ENCODE peak calls at places on chromosomes 12 and 14, in five cellular contexts. One of them, this sample, is unnamed.
A peak's percentile ranks its signal among the peaks of the same experiment; 100 is the strongest.

GRCh38 chr12:106417926-106418910 is 60.7 kb downstream of the POLR3B start:
- DNase-seq in HFF-Myc: peak; percentile 26
- DNase-seq in progenitor cell of endocrine pancreas: no peak
- DNase-seq in Peyer's patch: no peak
- DNase-seq in endothelial cell: no peak
- DNase-seq in this sample: no peak

GRCh38 chr12:67920432-67920831 is 68.8 kb upstream of the IFNG-AS1 start:
- DNase-seq in HFF-Myc: no peak
- DNase-seq in progenitor cell of endocrine pancreas: no peak
- DNase-seq in Peyer's patch: no peak
- DNase-seq in endothelial cell: no peak
- DNase-seq in this sample: no peak

GRCh38 chr14:72599579-72600470 is 294.1 kb downstream of the DPF3 start:
- DNase-seq in HFF-Myc: no peak
- DNase-seq in progenitor cell of endocrine pancreas: no peak
- DNase-seq in Peyer's patch: no peak
- DNase-seq in endothelial cell: no peak
- DNase-seq in this sample: no peak

GRCh38 chr14:102985665-102986064 is 63.2 kb downstream of the AMN start:
- DNase-seq in HFF-Myc: no peak
- DNase-seq in progenitor cell of endocrine pancreas: no peak
- DNase-seq in Peyer's patch: no peak
- DNase-seq in endothelial cell: no peak
- DNase-seq in this sample: no peak

GRCh38 chr12:28936711-28937110 is 212.4 kb upstream of the FAR2 start:
- DNase-seq in HFF-Myc: no peak
- DNase-seq in progenitor cell of endocrine pancreas: no peak
- DNase-seq in Peyer's patch: no peak
- DNase-seq in endothelial cell: no peak
- DNase-seq in this sample: no peak

GRCh38 chr12:65824314-65824563 is at the start of gene HMGA2:
- DNase-seq in HFF-Myc: peak; percentile 73
- DNase-seq in progenitor cell of endocrine pancreas: no peak
- DNase-seq in Peyer's patch: no peak
- DNase-seq in endothelial cell: peak; percentile 53
- DNase-seq in this sample: no peak

GRCh38 chr12:108090107-108090899 is 38.8 kb upstream of the WSCD2 start:
- DNase-seq in HFF-Myc: no peak
- DNase-seq in progenitor cell of endocrine pancreas: no peak
- DNase-seq in Peyer's patch: no peak
- DNase-seq in endothelial cell: no peak
- DNase-seq in this sample: no peak

GRCh38 chr12:32036477-32037263 is 70.0 kb upstream of the BICD1 start:
- DNase-seq in HFF-Myc: no peak
- DNase-seq in progenitor cell of endocrine pancreas: no peak
- DNase-seq in Peyer's patch: no peak
- DNase-seq in endothelial cell: no peak
- DNase-seq in this sample: no peak

GRCh38 chr12:46214668-46215429 is 54.0 kb downstream of the SLC38A1 start:
- DNase-seq in HFF-Myc: no peak
- DNase-seq in progenitor cell of endocrine pancreas: no peak
- DNase-seq in Peyer's patch: peak; percentile 90
- DNase-seq in endothelial cell: no peak
- DNase-seq in this sample: no peak

GRCh38 chr12:8890313-8891084 is 23.8 kb upstream of the PHC1 start:
- DNase-seq in HFF-Myc: no peak
- DNase-seq in progenitor cell of endocrine pancreas: peak; percentile 74
- DNase-seq in Peyer's patch: peak; percentile 76
- DNase-seq in endothelial cell: peak; percentile 75
- DNase-seq in this sample: no peak

GRCh38 chr12:82659343-82660207 is 27.1 kb upstream of the TMTC2 start:
- DNase-seq in HFF-Myc: no peak
- DNase-seq in progenitor cell of endocrine pancreas: no peak
- DNase-seq in Peyer's patch: no peak
- DNase-seq in endothelial cell: no peak
- DNase-seq in this sample: no peak

GRCh38 chr12:8559676-8560075 is 19.0 kb upstream of the CLEC4E start:
- DNase-seq in HFF-Myc: no peak
- DNase-seq in progenitor cell of endocrine pancreas: no peak
- DNase-seq in Peyer's patch: no peak
- DNase-seq in endothelial cell: no peak
- DNase-seq in this sample: no peak

GRCh38 chr12:851343-851742 is 98.2 kb downstream of the RAD52 start:
- DNase-seq in HFF-Myc: no peak
- DNase-seq in progenitor cell of endocrine pancreas: no peak
- DNase-seq in Peyer's patch: no peak
- DNase-seq in endothelial cell: no peak
- DNase-seq in this sample: no peak

GRCh38 chr12:52418576-52419110 is 12.5 kb upstream of the KRT82 start:
- DNase-seq in HFF-Myc: no peak
- DNase-seq in progenitor cell of endocrine pancreas: no peak
- DNase-seq in Peyer's patch: no peak
- DNase-seq in endothelial cell: no peak
- DNase-seq in this sample: no peak

GRCh38 chr14:68544150-68544892 is 248.5 kb downstream of the ZFP36L1 start:
- DNase-seq in HFF-Myc: peak; percentile 96
- DNase-seq in progenitor cell of endocrine pancreas: no peak
- DNase-seq in Peyer's patch: peak; percentile 71
- DNase-seq in endothelial cell: no peak
- DNase-seq in this sample: no peak

GRCh38 chr12:130424858-130425697 is 87.4 kb downstream of the PIWIL1 start:
- DNase-seq in HFF-Myc: no peak
- DNase-seq in progenitor cell of endocrine pancreas: no peak
- DNase-seq in Peyer's patch: no peak
- DNase-seq in endothelial cell: no peak
- DNase-seq in this sample: no peak

GRCh38 chr14:32370720-32371119 is 41.6 kb downstream of the AKAP6 start:
- DNase-seq in HFF-Myc: peak; percentile 45
- DNase-seq in progenitor cell of endocrine pancreas: no peak
- DNase-seq in Peyer's patch: no peak
- DNase-seq in endothelial cell: no peak
- DNase-seq in this sample: no peak

GRCh38 chr14:99737956-99738667 is 54.0 kb downstream of the CYP46A1 start:
- DNase-seq in HFF-Myc: no peak
- DNase-seq in progenitor cell of endocrine pancreas: no peak
- DNase-seq in Peyer's patch: no peak
- DNase-seq in endothelial cell: no peak
- DNase-seq in this sample: no peak

GRCh38 chr14:90536092-90536491 is 139.3 kb downstream of the CALM1 start:
- DNase-seq in HFF-Myc: no peak
- DNase-seq in progenitor cell of endocrine pancreas: no peak
- DNase-seq in Peyer's patch: no peak
- DNase-seq in endothelial cell: no peak
- DNase-seq in this sample: no peak

GRCh38 chr14:56004807-56005579 is 113.2 kb upstream of the PELI2 start:
- DNase-seq in HFF-Myc: peak; percentile 5
- DNase-seq in progenitor cell of endocrine pancreas: no peak
- DNase-seq in Peyer's patch: peak; percentile 82
- DNase-seq in endothelial cell: no peak
- DNase-seq in this sample: no peak

GRCh38 chr12:55188974-55189556 is 31.8 kb upstream of the OR10A7 start:
- DNase-seq in HFF-Myc: peak; percentile 73
- DNase-seq in progenitor cell of endocrine pancreas: peak; percentile 37
- DNase-seq in Peyer's patch: peak; percentile 63
- DNase-seq in endothelial cell: peak; percentile 67
- DNase-seq in this sample: no peak

GRCh38 chr14:58249611-58250010 is 5.0 kb downstream of the PSMA3 start:
- DNase-seq in HFF-Myc: no peak
- DNase-seq in progenitor cell of endocrine pancreas: no peak
- DNase-seq in Peyer's patch: no peak
- DNase-seq in endothelial cell: no peak
- DNase-seq in this sample: no peak

GRCh38 chr14:98138666-98139065 is 1133.3 kb downstream of the BCL11B start:
- DNase-seq in HFF-Myc: no peak
- DNase-seq in progenitor cell of endocrine pancreas: no peak
- DNase-seq in Peyer's patch: peak; percentile 57
- DNase-seq in endothelial cell: peak; percentile 64
- DNase-seq in this sample: no peak

GRCh38 chr12:16526693-16527092 is 79.3 kb downstream of the LMO3 start:
- DNase-seq in HFF-Myc: peak; percentile 51
- DNase-seq in progenitor cell of endocrine pancreas: no peak
- DNase-seq in Peyer's patch: no peak
- DNase-seq in endothelial cell: no peak
- DNase-seq in this sample: no peak

GRCh38 chr14:100832311-100832960 is 6.5 kb downstream of the MEG3 start:
- DNase-seq in HFF-Myc: no peak
- DNase-seq in progenitor cell of endocrine pancreas: no peak
- DNase-seq in Peyer's patch: no peak
- DNase-seq in endothelial cell: no peak
- DNase-seq in this sample: no peak

GRCh38 chr12:11978985-11979384 is 91.8 kb upstream of the BCL2L14 start:
- DNase-seq in HFF-Myc: no peak
- DNase-seq in progenitor cell of endocrine pancreas: no peak
- DNase-seq in Peyer's patch: no peak
- DNase-seq in endothelial cell: no peak
- DNase-seq in this sample: no peak

GRCh38 chr14:88289214-88289613 is 33.9 kb downstream of the KCNK10 start:
- DNase-seq in HFF-Myc: no peak
- DNase-seq in progenitor cell of endocrine pancreas: no peak
- DNase-seq in Peyer's patch: no peak
- DNase-seq in endothelial cell: no peak
- DNase-seq in this sample: no peak

GRCh38 chr14:31336646-31337045 is 83.7 kb downstream of the HEATR5A start:
- DNase-seq in HFF-Myc: no peak
- DNase-seq in progenitor cell of endocrine pancreas: no peak
- DNase-seq in Peyer's patch: no peak
- DNase-seq in endothelial cell: no peak
- DNase-seq in this sample: no peak

GRCh38 chr12:113940357-113940756 is 25.8 kb downstream of the RBM19 start:
- DNase-seq in HFF-Myc: no peak
- DNase-seq in progenitor cell of endocrine pancreas: no peak
- DNase-seq in Peyer's patch: no peak
- DNase-seq in endothelial cell: no peak
- DNase-seq in this sample: no peak

DNA sequence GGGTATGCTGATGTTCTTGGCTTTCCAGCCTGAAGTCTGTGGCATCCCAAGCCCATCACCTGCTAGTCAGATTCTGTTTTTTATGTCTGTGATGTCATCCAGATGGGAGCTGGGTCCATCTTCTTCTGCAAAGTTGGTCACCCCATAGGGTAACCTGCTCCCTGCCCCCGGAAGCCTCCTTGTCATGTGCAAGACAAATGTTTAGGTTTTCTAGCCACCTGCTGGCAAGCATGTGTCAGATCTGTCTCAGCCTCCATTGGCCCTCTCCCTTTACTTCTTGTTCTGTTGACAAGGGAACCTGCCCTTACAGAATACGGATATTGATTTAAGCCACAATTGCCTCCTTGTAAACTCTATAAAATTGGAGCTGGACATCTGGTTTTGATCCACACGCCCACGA is 7.4 kb downstream of the NTF3 start:
- DNase-seq in HFF-Myc: peak; percentile 66
- DNase-seq in progenitor cell of endocrine pancreas: no peak
- DNase-seq in Peyer's patch: no peak
- DNase-seq in endothelial cell: no peak
- DNase-seq in this sample: no peak
- TF ChIP-seq CTCF in HFF-Myc: peak; percentile 22
- TF ChIP-seq CTCF in progenitor cell of endocrine pancreas: peak; percentile 45
- TF ChIP-seq CTCF in Peyer's patch: no peak
- TF ChIP-seq CTCF in endothelial cell: no peak
- TF ChIP-seq CTCF in this sample: no peak

GRCh38 chr14:84420236-84420635 is 1109.7 kb upstream of the FLRT2 start:
- DNase-seq in HFF-Myc: no peak
- DNase-seq in progenitor cell of endocrine pancreas: no peak
- DNase-seq in Peyer's patch: no peak
- DNase-seq in endothelial cell: no peak
- DNase-seq in this sample: no peak
- TF ChIP-seq CTCF in HFF-Myc: no peak
- TF ChIP-seq CTCF in progenitor cell of endocrine pancreas: no peak
- TF ChIP-seq CTCF in Peyer's patch: no peak
- TF ChIP-seq CTCF in endothelial cell: no peak
- TF ChIP-seq CTCF in this sample: no peak

GRCh38 chr12:124507188-124508109 is 60.0 kb downstream of the NCOR2 start:
- DNase-seq in HFF-Myc: peak; percentile 80
- DNase-seq in progenitor cell of endocrine pancreas: no peak
- DNase-seq in Peyer's patch: no peak
- DNase-seq in endothelial cell: no peak
- DNase-seq in this sample: no peak

GRCh38 chr12:124506832-124507153 is 60.6 kb downstream of the NCOR2 start:
- DNase-seq in HFF-Myc: no peak
- DNase-seq in progenitor cell of endocrine pancreas: no peak
- DNase-seq in Peyer's patch: no peak
- DNase-seq in endothelial cell: no peak
- DNase-seq in this sample: no peak

GRCh38 chr12:124509300-124509675 is 58.1 kb downstream of the NCOR2 start:
- DNase-seq in HFF-Myc: no peak
- DNase-seq in progenitor cell of endocrine pancreas: no peak
- DNase-seq in Peyer's patch: no peak
- DNase-seq in endothelial cell: no peak
- DNase-seq in this sample: no peak

GRCh38 chr12:124509676-124510300 is 57.6 kb downstream of the NCOR2 start:
- DNase-seq in HFF-Myc: peak; percentile 71
- DNase-seq in progenitor cell of endocrine pancreas: no peak
- DNase-seq in Peyer's patch: no peak
- DNase-seq in endothelial cell: no peak
- DNase-seq in this sample: no peak

GRCh38 chr12:124508323-124509096 is 58.9 kb downstream of the NCOR2 start:
- DNase-seq in HFF-Myc: no peak
- DNase-seq in progenitor cell of endocrine pancreas: no peak
- DNase-seq in Peyer's patch: peak; percentile 59
- DNase-seq in endothelial cell: no peak
- DNase-seq in this sample: no peak
- TF ChIP-seq CTCF in HFF-Myc: no peak
- TF ChIP-seq CTCF in progenitor cell of endocrine pancreas: no peak
- TF ChIP-seq CTCF in Peyer's patch: no peak
- TF ChIP-seq CTCF in endothelial cell: no peak
- TF ChIP-seq CTCF in this sample: peak; percentile 30

DNA sequence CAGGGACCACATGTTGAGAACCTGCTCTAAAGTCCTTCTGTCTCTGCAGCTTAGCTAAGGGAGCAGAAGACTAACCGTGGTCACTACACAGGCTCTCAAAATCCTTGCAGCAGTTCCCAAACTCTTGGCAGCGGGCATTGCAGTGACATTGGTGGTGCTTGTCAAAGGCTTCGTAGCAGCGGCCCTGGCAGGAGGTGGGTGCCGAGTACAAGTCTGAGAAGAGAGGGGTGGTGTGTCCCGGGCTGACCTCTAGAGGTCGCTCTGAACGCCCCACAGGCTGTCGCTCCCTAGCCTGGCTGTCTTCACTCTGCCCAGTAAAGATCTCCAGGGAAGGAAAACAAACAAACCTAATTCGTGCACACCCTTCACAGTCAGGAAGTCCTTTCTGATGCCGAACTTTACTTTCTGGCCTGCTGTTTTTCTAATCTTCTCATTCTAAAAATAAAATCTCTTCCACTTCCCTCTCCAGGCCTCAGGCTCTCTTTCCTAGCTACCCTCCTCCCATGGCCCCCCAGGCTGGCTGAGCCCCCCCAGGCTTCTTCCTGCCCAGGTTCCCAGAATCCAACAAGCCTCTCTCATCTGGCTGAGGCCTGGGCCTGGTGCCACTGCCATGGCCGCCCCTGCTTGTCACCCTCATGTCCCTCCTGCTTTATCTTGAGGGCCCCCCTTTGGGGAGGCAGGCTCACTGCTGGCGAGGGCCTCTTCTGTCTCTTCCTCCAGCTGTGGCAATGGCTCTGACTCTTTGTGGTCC is 7.7 kb downstream of the ENDOU start:
- DNase-seq in HFF-Myc: peak; percentile 51
- DNase-seq in progenitor cell of endocrine pancreas: peak; percentile 71
- DNase-seq in Peyer's patch: peak; percentile 82
- DNase-seq in endothelial cell: peak; percentile 89
- DNase-seq in this sample: no peak
- TF ChIP-seq CTCF in HFF-Myc: peak; percentile 89
- TF ChIP-seq CTCF in progenitor cell of endocrine pancreas: peak; percentile 93
- TF ChIP-seq CTCF in Peyer's patch: peak; percentile 9
- TF ChIP-seq CTCF in endothelial cell: peak; percentile 62
- TF ChIP-seq CTCF in this sample: peak; percentile 21

GRCh38 chr12:21308785-21309184 is 25.9 kb downstream of the SLCO1A2 start:
- DNase-seq in HFF-Myc: no peak
- DNase-seq in progenitor cell of endocrine pancreas: no peak
- DNase-seq in Peyer's patch: no peak
- DNase-seq in endothelial cell: no peak
- DNase-seq in this sample: no peak
- TF ChIP-seq CTCF in HFF-Myc: no peak
- TF ChIP-seq CTCF in progenitor cell of endocrine pancreas: no peak
- TF ChIP-seq CTCF in Peyer's patch: no peak
- TF ChIP-seq CTCF in endothelial cell: no peak
- TF ChIP-seq CTCF in this sample: peak; percentile 39